ENCODE peak calls at places on chromosomes 5 and 9, in seven cellular contexts. C is mammary epithelial cell, N is SK-N-SH, O is pancreas, F is lower lobe of right lung, H is tibial artery, V is MM.1S. Q is an unnamed sample. For H3K36me3 and H3K9me3, the result is how much of the 10 kb centered on the place peaks cover.

GRCh38 chr9:129256959-129257713 is 79.1 kb upstream of the IER5L start:
- DNase-seq in C (no peak), N (no peak), O (no peak), F (peak), H (peak), V (no peak), Q (no peak)

GRCh38 chr5:79143684-79144379 is 32.2 kb downstream of the BHMT start:
- DNase-seq in C (peak), N (no peak), O (no peak), F (no peak), H (no peak), V (no peak), Q (no peak)

GRCh38 chr9:137520614-137521404 is 29.4 kb downstream of the PNPLA7 start:
- DNase-seq in C (no peak), N (no peak), O (peak), F (no peak), H (no peak), V (no peak), Q (no peak)

GRCh38 chr5:59840200-59840601 is 53.3 kb downstream of the PDE4D start:
- DNase-seq in C (peak), N (peak), O (no peak), F (no peak), H (no peak), V (no peak), Q (no peak)

GRCh38 chr5:134738963-134739661 is 764 bp downstream of the CAMLG start:
- DNase-seq in C (peak), N (peak), O (no peak), F (no peak), H (no peak), V (peak), Q (peak)

GRCh38 chr5:96004087-96004486 is 42.4 kb upstream of the ELL2 start:
- DNase-seq in C (no peak), N (no peak), O (no peak), F (no peak), H (no peak), V (no peak), Q (no peak)

GRCh38 chr9:89555426-89556375 is 49.1 kb upstream of the GADD45G start:
- DNase-seq in C (no peak), N (no peak), O (no peak), F (no peak), H (no peak), V (peak), Q (no peak)

GRCh38 chr5:83856898-83857297 is 136.2 kb upstream of the HAPLN1 start:
- DNase-seq in C (no peak), N (no peak), O (no peak), F (no peak), H (no peak), V (no peak), Q (no peak)

GRCh38 chr5:110058175-110058574 is 368.4 kb downstream of the MAN2A1 start:
- DNase-seq in C (no peak), N (peak), O (no peak), F (no peak), H (no peak), V (no peak), Q (no peak)

GRCh38 chr9:115210699-115211098 is 92.7 kb upstream of the TNC start:
- DNase-seq in C (no peak), N (no peak), O (no peak), F (no peak), H (no peak), V (peak), Q (no peak)

GRCh38 chr9:109993250-109993978 is 213.4 kb downstream of the PALM2AKAP2 start:
- DNase-seq in C (no peak), N (no peak), O (no peak), F (no peak), H (no peak), V (no peak), Q (no peak)

GRCh38 chr9:101999441-101999840 is 261.0 kb upstream of the GRIN3A start:
- DNase-seq in C (no peak), N (no peak), O (no peak), F (no peak), H (no peak), V (no peak), Q (no peak)

GRCh38 chr9:120866651-120867050 is 10.3 kb downstream of the PHF19 start:
- DNase-seq in C (no peak), N (no peak), O (no peak), F (no peak), H (no peak), V (no peak), Q (no peak)

GRCh38 chr9:694499-695154 is 146.9 kb upstream of the DMRT1 start:
- DNase-seq in C (peak), N (no peak), O (no peak), F (no peak), H (no peak), V (no peak), Q (peak)

DNA sequence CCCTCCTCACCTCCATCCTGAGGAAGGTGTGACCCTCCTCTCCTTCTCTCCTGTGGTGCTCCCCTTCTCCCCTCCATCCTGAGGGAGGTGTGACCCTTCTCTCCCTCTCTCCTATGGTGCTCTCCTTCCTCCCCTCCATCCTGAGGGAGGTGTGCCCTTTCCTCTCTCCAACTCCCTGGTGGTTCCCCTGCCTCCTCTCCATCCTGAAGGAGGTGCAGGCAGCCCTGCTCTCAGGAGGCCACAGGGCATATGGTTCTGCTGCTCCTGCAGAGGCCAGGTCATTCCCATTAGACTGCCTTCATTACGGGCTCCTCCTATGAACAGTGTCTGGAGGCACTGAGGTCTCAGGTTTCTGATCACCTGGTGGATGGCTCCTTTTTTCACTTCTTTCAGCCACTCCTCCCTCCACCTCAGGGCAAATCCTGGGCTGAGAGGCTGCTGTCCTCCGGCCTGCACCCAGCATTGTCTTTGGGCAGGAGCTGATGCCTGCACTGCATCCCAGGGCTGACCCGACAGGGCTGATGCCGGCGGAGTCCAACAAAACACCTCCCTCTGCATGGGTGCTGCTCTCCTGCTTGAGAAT is 197.1 kb downstream of the MED10 start:
- DNase-seq in C (no peak), N (no peak), O (no peak), F (no peak), H (no peak), V (no peak), Q (no peak)
- H3K27ac ChIP-seq in C (no peak), N (no peak), O (no peak), F (no peak), H (no peak), V (no peak), Q (no peak)

DNA sequence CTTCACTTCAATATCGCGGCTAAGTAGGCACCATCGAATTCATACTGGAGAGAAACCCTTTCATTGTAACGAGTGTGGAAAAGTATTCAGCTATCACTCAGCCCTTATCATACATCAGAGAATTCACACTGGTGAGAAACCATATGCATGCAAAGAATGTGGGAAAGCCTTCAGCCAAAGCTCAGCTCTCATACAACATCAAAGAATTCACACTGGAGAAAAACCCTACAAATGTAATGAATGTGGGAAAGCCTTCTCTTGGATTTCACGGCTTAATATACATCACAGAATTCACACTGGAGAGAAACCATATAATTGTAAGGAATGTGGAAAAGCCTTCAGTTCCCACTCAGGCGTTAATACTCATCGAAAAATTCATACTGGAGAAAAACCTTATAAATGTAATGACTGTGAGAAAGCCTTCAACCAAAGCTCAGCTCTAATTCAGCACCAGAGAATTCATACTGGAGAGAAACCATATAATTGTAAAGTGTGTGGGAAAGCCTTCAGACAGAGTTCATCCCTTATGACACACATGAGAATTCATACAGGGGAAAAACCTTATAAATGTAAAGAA is 9.5 kb downstream of the ZNF879 start:
- DNase-seq in C (no peak), N (no peak), O (no peak), F (no peak), H (no peak), V (no peak), Q (no peak)
- H3K36me3 ChIP-seq in C (under half), N (half or more), O (half or more), F (under half), H (half or more), V (under half), Q (under half)

GRCh38 chr5:178483620-178484019 is 106.6 kb downstream of the COL23A1 start:
- DNase-seq in C (no peak), N (no peak), O (peak), F (peak), H (peak), V (peak), Q (peak)

GRCh38 chr5:178488696-178489095 is 101.5 kb downstream of the COL23A1 start:
- DNase-seq in C (no peak), N (no peak), O (no peak), F (no peak), H (no peak), V (no peak), Q (no peak)

GRCh38 chr5:178487911-178488310 is 102.3 kb downstream of the COL23A1 start:
- DNase-seq in C (no peak), N (no peak), O (no peak), F (no peak), H (no peak), V (no peak), Q (no peak)

GRCh38 chr5:178489281-178489976 is 100.8 kb downstream of the COL23A1 start:
- DNase-seq in C (no peak), N (no peak), O (no peak), F (no peak), H (no peak), V (no peak), Q (no peak)

GRCh38 chr5:178486305-178486704 is 103.9 kb downstream of the COL23A1 start:
- DNase-seq in C (no peak), N (no peak), O (no peak), F (no peak), H (no peak), V (no peak), Q (peak)
- H3K9me3 ChIP-seq in C (under half), N (under half), O (under half), F (under half), H (under half), V (under half), Q (under half)

DNA sequence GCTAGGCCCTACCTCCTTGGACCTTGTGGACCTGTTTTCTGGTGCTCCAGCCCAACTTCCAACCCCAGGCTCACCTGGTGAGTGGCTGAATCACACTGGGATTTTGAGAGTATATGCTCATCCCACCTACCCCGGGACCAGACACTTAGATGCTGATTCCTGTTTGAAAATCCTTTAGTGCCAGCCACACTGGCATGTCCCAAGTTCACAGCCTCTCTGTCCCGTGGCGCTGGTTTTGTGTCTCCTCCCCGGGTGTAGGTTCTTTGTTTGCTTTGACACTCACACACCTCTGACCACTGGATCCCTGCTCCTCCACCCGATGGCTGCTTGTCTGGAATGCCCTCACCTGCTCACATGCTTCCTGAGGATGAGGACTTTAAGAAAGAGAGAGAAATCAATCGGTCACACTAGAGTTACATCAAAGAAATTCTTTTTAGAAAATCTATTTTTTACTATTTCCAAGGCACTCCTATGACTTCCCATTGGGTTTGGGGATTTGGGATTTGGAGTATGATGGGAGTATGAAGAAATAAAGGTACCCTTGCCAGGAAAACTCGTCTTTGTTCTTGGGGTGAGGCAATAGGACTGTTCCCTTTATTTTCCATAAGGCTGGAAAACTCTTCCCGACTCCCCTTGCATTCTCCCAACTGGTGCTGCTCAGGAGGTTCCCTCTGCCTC is 7.3 kb upstream of the SLC25A48 start:
- DNase-seq in C (no peak), N (no peak), O (no peak), F (no peak), H (no peak), V (no peak), Q (no peak)
- H3K27ac ChIP-seq in C (no peak), N (no peak), O (no peak), F (no peak), H (no peak), V (no peak), Q (no peak)

DNA sequence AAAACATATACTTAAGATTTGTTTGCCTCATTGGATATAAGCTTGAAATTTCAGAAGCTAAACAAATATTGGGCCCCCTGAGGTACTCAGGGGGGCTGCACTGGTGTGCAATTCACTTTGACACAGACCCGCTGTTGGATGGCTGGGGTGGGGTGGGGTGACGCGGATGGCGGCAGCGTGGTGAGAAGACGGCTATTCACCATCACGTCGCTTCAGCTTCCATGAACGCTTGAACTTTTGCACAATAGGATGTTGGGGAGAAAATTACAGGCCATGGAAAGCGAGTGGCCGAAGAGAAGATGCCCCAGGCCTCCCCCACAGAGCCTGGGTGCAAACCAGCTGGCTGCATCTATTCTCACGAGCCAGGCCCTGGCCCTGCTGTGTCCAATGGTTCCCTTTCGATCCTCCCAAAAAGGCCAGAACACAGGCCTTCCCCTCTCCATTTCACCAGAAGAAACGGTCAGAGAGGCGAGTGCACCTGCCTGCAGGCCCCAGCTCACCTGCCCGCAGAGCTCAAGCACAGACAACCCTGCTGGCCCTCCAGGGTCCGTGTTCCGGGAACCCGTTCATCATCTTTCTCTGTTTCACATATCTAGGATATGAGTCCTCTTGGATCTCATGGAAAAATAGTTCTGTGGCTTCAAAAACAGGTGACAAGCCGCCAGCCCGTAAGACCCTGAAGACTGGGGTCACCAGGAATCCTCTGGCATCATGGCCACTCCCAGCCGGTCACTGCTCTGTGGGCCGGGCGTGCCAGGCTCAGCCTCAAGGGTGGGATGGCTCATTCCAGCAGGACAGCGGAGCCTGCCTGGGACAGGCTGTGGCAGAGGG is 46.8 kb upstream of the SARDH start:
- DNase-seq in C (no peak), N (no peak), O (no peak), F (no peak), H (no peak), V (no peak), Q (no peak)
- H3K36me3 ChIP-seq in C (under half), N (under half), O (under half), F (under half), H (under half), V (under half), Q (under half)